ENCODE peak calls at places on chromosomes 4 and X, in five cellular contexts. A is tibial artery; S is germinal center; J is activated naive CD4-positive, alpha-beta T cell treated with anti-CD3 and anti-CD28 coated beads, Interleukin-2, amount 10 ng/mL, durations not matched to agents 7 days and 5 days; G is NCI-H460. U is an unnamed sample.
A peak's percentile ranks its signal among the peaks of the same experiment; 100 is the strongest.

GRCh38 chrX:43526206-43526605 is 129.9 kb upstream of the MAOA start:
- DNase-seq in G (no peak), S (no peak), A (no peak), J (no peak), U (no peak)

GRCh38 chrX:12936947-12937346 is 30.5 kb downstream of the TLR8 start:
- DNase-seq in G (no peak), J (no peak), S (no peak), A (no peak), U (no peak)

GRCh38 chr4:6734165-6734786 is 18.3 kb downstream of the BLOC1S4 start:
- DNase-seq in G (no peak), A (no peak), S (no peak), J (no peak), U (no peak)

GRCh38 chrX:24828147-24828546 is 134.4 kb downstream of the POLA1 start:
- DNase-seq in G (no peak), J (no peak), A (no peak), S (no peak), U (no peak)

GRCh38 chrX:77510007-77510406 is 62.8 kb downstream of the FGF16 start:
- DNase-seq in S (no peak), J (no peak), A (no peak), G (no peak), U (no peak)

GRCh38 chr4:38179690-38180299 is 219.6 kb downstream of the PTTG2 start:
- DNase-seq in G (peak; percentile 56), S (peak; percentile 69), J (peak; percentile 79), A (peak; percentile 73), U (peak; percentile 77)

GRCh38 chr4:89410687-89411086 is 103.1 kb upstream of the GPRIN3 start:
- DNase-seq in J (no peak), S (no peak), A (no peak), G (no peak), U (no peak)

GRCh38 chrX:27815209-27815608 is 7.4 kb downstream of the MAGEB10 start:
- DNase-seq in A (no peak), J (no peak), G (no peak), S (no peak), U (no peak)

GRCh38 chr4:1469043-1469442 is 62.8 kb upstream of the NKX1-1 start:
- DNase-seq in A (no peak), G (no peak), S (no peak), J (no peak), U (no peak)

GRCh38 chrX:115625577-115626301 is 64.8 kb downstream of the PLS3 start:
- DNase-seq in J (no peak), A (no peak), S (no peak), G (no peak), U (no peak)

GRCh38 chr4:88630756-88631155 is 38.5 kb downstream of the HERC3 start:
- DNase-seq in J (no peak), S (no peak), A (no peak), G (peak; percentile 13), U (no peak)

GRCh38 chrX:116490091-116490490 is 27.3 kb upstream of the CT83 start:
- DNase-seq in A (no peak), J (no peak), S (no peak), G (peak; percentile 1), U (peak; percentile 2)

GRCh38 chr4:73406548-73406875 is 2.4 kb downstream of the ALB start:
- DNase-seq in A (no peak), S (no peak), J (no peak), G (no peak), U (no peak)

GRCh38 chr4:7812921-7813320 is 126.7 kb downstream of the AFAP1 start:
- DNase-seq in A (no peak), G (no peak), S (no peak), J (no peak), U (no peak)

GRCh38 chrX:29671426-29671825 is 543.9 kb upstream of the MAGEB2 start:
- DNase-seq in J (no peak), S (no peak), G (no peak), A (no peak), U (no peak)

GRCh38 chr4:186144596-186145569 is 40.4 kb downstream of the FAM149A start:
- DNase-seq in J (peak; percentile 30), A (peak; percentile 85), S (no peak), G (no peak), U (no peak)

GRCh38 chr4:113979157-113979972 is at the start of gene ARSJ:
- DNase-seq in J (no peak), S (no peak), A (peak; percentile 80), G (peak; percentile 23), U (no peak)